ENCODE peak calls at places on chromosomes 13 and 19, in eight cellular contexts. One of them, this sample, is unnamed.

GRCh38 chr19:19865750-19866598 is at the start of gene ZNF253:
- DNase-seq in caudate nucleus: peak; percentile 90
- DNase-seq in heart right ventricle: peak; percentile 96
- DNase-seq in pancreas: peak; percentile 97
- DNase-seq in breast epithelium: peak; percentile 98
- DNase-seq in heart left ventricle: peak; percentile 98
- DNase-seq in AG04450: peak; percentile 65
- DNase-seq in epithelial cell of prostate: peak; percentile 72
- DNase-seq in this sample: peak; percentile 94

GRCh38 chr19:33152178-33152577 is 20.3 kb downstream of the WDR88 start:
- DNase-seq in caudate nucleus: no peak
- DNase-seq in heart right ventricle: no peak
- DNase-seq in pancreas: no peak
- DNase-seq in breast epithelium: no peak
- DNase-seq in heart left ventricle: no peak
- DNase-seq in AG04450: no peak
- DNase-seq in epithelial cell of prostate: no peak
- DNase-seq in this sample: no peak

GRCh38 chr13:110359840-110360301 is 52.8 kb downstream of the COL4A2 start:
- DNase-seq in caudate nucleus: no peak
- DNase-seq in heart right ventricle: no peak
- DNase-seq in pancreas: no peak
- DNase-seq in breast epithelium: no peak
- DNase-seq in heart left ventricle: no peak
- DNase-seq in AG04450: peak; percentile 83
- DNase-seq in epithelial cell of prostate: no peak
- DNase-seq in this sample: no peak

GRCh38 chr13:21310220-21310619 is 133.8 kb downstream of the MRPL57 start:
- DNase-seq in caudate nucleus: no peak
- DNase-seq in heart right ventricle: no peak
- DNase-seq in pancreas: no peak
- DNase-seq in breast epithelium: no peak
- DNase-seq in heart left ventricle: no peak
- DNase-seq in AG04450: no peak
- DNase-seq in epithelial cell of prostate: peak; percentile 44
- DNase-seq in this sample: no peak

GRCh38 chr13:65943024-65943423 is 1287.1 kb downstream of the PCDH9 start:
- DNase-seq in caudate nucleus: no peak
- DNase-seq in heart right ventricle: no peak
- DNase-seq in pancreas: no peak
- DNase-seq in breast epithelium: no peak
- DNase-seq in heart left ventricle: no peak
- DNase-seq in AG04450: no peak
- DNase-seq in epithelial cell of prostate: no peak
- DNase-seq in this sample: no peak

GRCh38 chr19:49921871-49922755 is 6.9 kb upstream of the ATF5 start:
- DNase-seq in caudate nucleus: no peak
- DNase-seq in heart right ventricle: no peak
- DNase-seq in pancreas: no peak
- DNase-seq in breast epithelium: no peak
- DNase-seq in heart left ventricle: no peak
- DNase-seq in AG04450: peak; percentile 29
- DNase-seq in epithelial cell of prostate: no peak
- DNase-seq in this sample: no peak

GRCh38 chr13:21402586-21403307 is 56.4 kb downstream of the ZDHHC20 start:
- DNase-seq in caudate nucleus: no peak
- DNase-seq in heart right ventricle: no peak
- DNase-seq in pancreas: no peak
- DNase-seq in breast epithelium: no peak
- DNase-seq in heart left ventricle: no peak
- DNase-seq in AG04450: no peak
- DNase-seq in epithelial cell of prostate: peak; percentile 16
- DNase-seq in this sample: no peak

GRCh38 chr13:104592127-104592526 is 1525.9 kb upstream of the SLC10A2 start:
- DNase-seq in caudate nucleus: no peak
- DNase-seq in heart right ventricle: no peak
- DNase-seq in pancreas: no peak
- DNase-seq in breast epithelium: no peak
- DNase-seq in heart left ventricle: no peak
- DNase-seq in AG04450: peak; percentile 30
- DNase-seq in epithelial cell of prostate: peak; percentile 33
- DNase-seq in this sample: no peak

GRCh38 chr13:79108914-79109643 is 297.0 kb downstream of the RBM26 start:
- DNase-seq in caudate nucleus: no peak
- DNase-seq in heart right ventricle: no peak
- DNase-seq in pancreas: no peak
- DNase-seq in breast epithelium: no peak
- DNase-seq in heart left ventricle: no peak
- DNase-seq in AG04450: no peak
- DNase-seq in epithelial cell of prostate: no peak
- DNase-seq in this sample: no peak
- H3K27ac ChIP-seq in caudate nucleus: no peak overlapping the region
- H3K27ac ChIP-seq in heart right ventricle: no peak overlapping the region
- H3K27ac ChIP-seq in pancreas: no peak overlapping the region
- H3K27ac ChIP-seq in breast epithelium: no peak overlapping the region
- H3K27ac ChIP-seq in heart left ventricle: no peak overlapping the region
- H3K27ac ChIP-seq in AG04450: no peak overlapping the region
- H3K27ac ChIP-seq in epithelial cell of prostate: no peak overlapping the region
- H3K27ac ChIP-seq in this sample: no peak overlapping the region

DNA sequence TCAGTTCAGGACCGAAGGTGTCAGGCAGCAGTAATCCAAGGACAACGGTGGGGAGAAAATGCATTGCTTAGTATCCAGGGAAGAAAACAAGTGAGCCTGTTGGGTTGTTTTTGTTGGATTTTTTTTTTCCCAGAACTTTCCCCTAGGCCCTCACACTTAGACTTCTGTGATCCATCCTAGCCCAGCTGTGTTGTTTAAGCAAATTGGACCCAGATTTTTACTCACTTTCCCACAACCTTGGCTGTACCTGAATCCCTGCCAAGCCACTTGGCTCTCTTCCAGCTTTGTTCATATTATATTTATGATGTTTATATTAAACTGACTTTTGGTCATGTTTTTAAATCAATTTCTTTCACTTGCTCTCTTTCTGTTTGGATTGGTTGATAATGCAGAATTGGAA is 16.5 kb downstream of the OLFM4 start:
- DNase-seq in caudate nucleus: no peak
- DNase-seq in heart right ventricle: no peak
- DNase-seq in pancreas: peak; percentile 41
- DNase-seq in breast epithelium: no peak
- DNase-seq in heart left ventricle: no peak
- DNase-seq in AG04450: no peak
- DNase-seq in epithelial cell of prostate: no peak
- DNase-seq in this sample: no peak
- H3K27ac ChIP-seq in caudate nucleus: no peak overlapping the region
- H3K27ac ChIP-seq in heart right ventricle: no peak overlapping the region
- H3K27ac ChIP-seq in pancreas: peak overlapping the region; percentile 37
- H3K27ac ChIP-seq in breast epithelium: no peak overlapping the region
- H3K27ac ChIP-seq in heart left ventricle: no peak overlapping the region
- H3K27ac ChIP-seq in AG04450: no peak overlapping the region
- H3K27ac ChIP-seq in epithelial cell of prostate: no peak overlapping the region
- H3K27ac ChIP-seq in this sample: no peak overlapping the region

GRCh38 chr19:13057147-13057572 is 45.5 kb downstream of the LYL1 start:
- DNase-seq in caudate nucleus: no peak
- DNase-seq in heart right ventricle: no peak
- DNase-seq in pancreas: no peak
- DNase-seq in breast epithelium: no peak
- DNase-seq in heart left ventricle: no peak
- DNase-seq in AG04450: no peak
- DNase-seq in epithelial cell of prostate: no peak
- DNase-seq in this sample: no peak
- H3K27ac ChIP-seq in caudate nucleus: peak overlapping the region; percentile 68
- H3K27ac ChIP-seq in heart right ventricle: peak overlapping the region; percentile 99
- H3K27ac ChIP-seq in pancreas: peak overlapping the region; percentile 90
- H3K27ac ChIP-seq in breast epithelium: peak overlapping the region; percentile 93
- H3K27ac ChIP-seq in heart left ventricle: peak overlapping the region; percentile 97
- H3K27ac ChIP-seq in AG04450: peak overlapping the region; percentile 52
- H3K27ac ChIP-seq in epithelial cell of prostate: no peak overlapping the region
- H3K27ac ChIP-seq in this sample: peak overlapping the region; percentile 86

DNA sequence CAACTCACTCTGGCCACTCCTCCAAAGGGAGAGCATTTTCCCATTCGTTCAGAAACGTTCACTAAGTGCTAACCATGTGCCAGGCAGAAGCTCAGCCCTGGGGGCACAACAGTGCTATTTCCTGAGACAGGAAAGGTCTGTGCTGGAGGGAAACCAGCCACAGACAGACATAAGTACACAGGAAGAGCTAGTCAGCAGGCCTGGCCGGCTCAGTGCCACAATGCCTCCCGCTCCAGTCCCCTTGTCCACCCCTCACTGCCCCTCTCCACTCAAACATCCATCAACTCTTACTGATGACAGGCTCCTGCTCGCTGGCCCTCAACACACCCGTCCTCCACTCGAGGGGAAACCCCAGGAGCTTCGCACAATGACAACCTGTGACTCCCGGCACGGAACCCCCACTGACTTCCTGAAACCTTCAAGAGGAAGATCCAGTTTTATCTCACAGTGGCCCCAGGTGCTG is 11.3 kb upstream of the PLA2G4C start:
- DNase-seq in caudate nucleus: no peak
- DNase-seq in heart right ventricle: no peak
- DNase-seq in pancreas: no peak
- DNase-seq in breast epithelium: peak; percentile 78
- DNase-seq in heart left ventricle: no peak
- DNase-seq in AG04450: no peak
- DNase-seq in epithelial cell of prostate: no peak
- DNase-seq in this sample: no peak
- H3K27ac ChIP-seq in caudate nucleus: peak overlapping the region; percentile 15
- H3K27ac ChIP-seq in heart right ventricle: no peak overlapping the region
- H3K27ac ChIP-seq in pancreas: no peak overlapping the region
- H3K27ac ChIP-seq in breast epithelium: peak overlapping the region; percentile 54
- H3K27ac ChIP-seq in heart left ventricle: no peak overlapping the region
- H3K27ac ChIP-seq in AG04450: no peak overlapping the region
- H3K27ac ChIP-seq in epithelial cell of prostate: peak overlapping the region; percentile 42
- H3K27ac ChIP-seq in this sample: peak overlapping the region; percentile 84

GRCh38 chr13:30746816-30747215 is 11.5 kb downstream of the ALOX5AP start:
- DNase-seq in caudate nucleus: no peak
- DNase-seq in heart right ventricle: no peak
- DNase-seq in pancreas: no peak
- DNase-seq in breast epithelium: no peak
- DNase-seq in heart left ventricle: no peak
- DNase-seq in AG04450: no peak
- DNase-seq in epithelial cell of prostate: no peak
- DNase-seq in this sample: no peak
- H3K27ac ChIP-seq in caudate nucleus: no peak overlapping the region
- H3K27ac ChIP-seq in heart right ventricle: no peak overlapping the region
- H3K27ac ChIP-seq in pancreas: no peak overlapping the region
- H3K27ac ChIP-seq in breast epithelium: no peak overlapping the region
- H3K27ac ChIP-seq in heart left ventricle: no peak overlapping the region
- H3K27ac ChIP-seq in AG04450: no peak overlapping the region
- H3K27ac ChIP-seq in epithelial cell of prostate: no peak overlapping the region
- H3K27ac ChIP-seq in this sample: no peak overlapping the region

GRCh38 chr13:23467048-23467931 is 33.8 kb upstream of the SACS start:
- DNase-seq in caudate nucleus: no peak
- DNase-seq in heart right ventricle: no peak
- DNase-seq in pancreas: no peak
- DNase-seq in breast epithelium: no peak
- DNase-seq in heart left ventricle: no peak
- DNase-seq in AG04450: no peak
- DNase-seq in epithelial cell of prostate: no peak
- DNase-seq in this sample: no peak
- H3K27ac ChIP-seq in caudate nucleus: no peak overlapping the region
- H3K27ac ChIP-seq in heart right ventricle: peak overlapping the region; percentile 85
- H3K27ac ChIP-seq in pancreas: peak overlapping the region; percentile 15
- H3K27ac ChIP-seq in breast epithelium: peak overlapping the region; percentile 26
- H3K27ac ChIP-seq in heart left ventricle: peak overlapping the region; percentile 91
- H3K27ac ChIP-seq in AG04450: peak overlapping the region; percentile 40
- H3K27ac ChIP-seq in epithelial cell of prostate: no peak overlapping the region
- H3K27ac ChIP-seq in this sample: peak overlapping the region; percentile 51

GRCh38 chr19:22619932-22620331 is 14.2 kb upstream of the ZNF492 start:
- DNase-seq in caudate nucleus: no peak
- DNase-seq in heart right ventricle: no peak
- DNase-seq in pancreas: no peak
- DNase-seq in breast epithelium: no peak
- DNase-seq in heart left ventricle: no peak
- DNase-seq in AG04450: no peak
- DNase-seq in epithelial cell of prostate: no peak
- DNase-seq in this sample: no peak
- H3K27ac ChIP-seq in caudate nucleus: peak overlapping the region; percentile 62
- H3K27ac ChIP-seq in heart right ventricle: peak overlapping the region; percentile 71
- H3K27ac ChIP-seq in pancreas: no peak overlapping the region
- H3K27ac ChIP-seq in breast epithelium: no peak overlapping the region
- H3K27ac ChIP-seq in heart left ventricle: peak overlapping the region; percentile 67
- H3K27ac ChIP-seq in AG04450: no peak overlapping the region
- H3K27ac ChIP-seq in epithelial cell of prostate: no peak overlapping the region
- H3K27ac ChIP-seq in this sample: peak overlapping the region; percentile 26

GRCh38 chr19:723714-724113 is 15.0 kb downstream of the PALM start:
- DNase-seq in caudate nucleus: no peak
- DNase-seq in heart right ventricle: no peak
- DNase-seq in pancreas: no peak
- DNase-seq in breast epithelium: no peak
- DNase-seq in heart left ventricle: no peak
- DNase-seq in AG04450: no peak
- DNase-seq in epithelial cell of prostate: no peak
- DNase-seq in this sample: no peak
- H3K27ac ChIP-seq in caudate nucleus: peak overlapping the region; percentile 36
- H3K27ac ChIP-seq in heart right ventricle: no peak overlapping the region
- H3K27ac ChIP-seq in pancreas: no peak overlapping the region
- H3K27ac ChIP-seq in breast epithelium: no peak overlapping the region
- H3K27ac ChIP-seq in heart left ventricle: no peak overlapping the region
- H3K27ac ChIP-seq in AG04450: no peak overlapping the region
- H3K27ac ChIP-seq in epithelial cell of prostate: no peak overlapping the region
- H3K27ac ChIP-seq in this sample: no peak overlapping the region